ENCODE peak calls at places on chromosomes 1 and 21, in eight cellular contexts. One of them, this sample, is unnamed.

GRCh38 chr1:172678990-172679772 is 20.3 kb downstream of the FASLG start:
- DNase-seq in activated naive CD4-positive, alpha-beta T cell treated with anti-CD3 and anti-CD28 coated beads, Interleukin-2, amount 10 ng/mL, durations not matched to agents 7 days and 5 days: no peak
- DNase-seq in stimulated activated CD8-positive, alpha-beta memory T cell treated with anti-CD3 and anti-CD28 coated beads, Interleukin-12 subunit alpha, Interleukin-12 subunit beta, amount 100 ng/mL, for 4 hours: no peak
- DNase-seq in ELR: no peak
- DNase-seq in KBM-7: peak
- DNase-seq in C1 segment of cervical spinal cord: no peak
- DNase-seq in HEK293T: no peak
- DNase-seq in hypothalamus: no peak
- DNase-seq in this sample: no peak

GRCh38 chr1:90723561-90724108 is 6.5 kb upstream of the BARHL2 start:
- DNase-seq in activated naive CD4-positive, alpha-beta T cell treated with anti-CD3 and anti-CD28 coated beads, Interleukin-2, amount 10 ng/mL, durations not matched to agents 7 days and 5 days: no peak
- DNase-seq in stimulated activated CD8-positive, alpha-beta memory T cell treated with anti-CD3 and anti-CD28 coated beads, Interleukin-12 subunit alpha, Interleukin-12 subunit beta, amount 100 ng/mL, for 4 hours: no peak
- DNase-seq in ELR: no peak
- DNase-seq in KBM-7: no peak
- DNase-seq in C1 segment of cervical spinal cord: no peak
- DNase-seq in HEK293T: no peak
- DNase-seq in hypothalamus: no peak
- DNase-seq in this sample: no peak

GRCh38 chr1:227900571-227901051 is 47.1 kb downstream of the WNT9A start:
- DNase-seq in activated naive CD4-positive, alpha-beta T cell treated with anti-CD3 and anti-CD28 coated beads, Interleukin-2, amount 10 ng/mL, durations not matched to agents 7 days and 5 days: peak
- DNase-seq in stimulated activated CD8-positive, alpha-beta memory T cell treated with anti-CD3 and anti-CD28 coated beads, Interleukin-12 subunit alpha, Interleukin-12 subunit beta, amount 100 ng/mL, for 4 hours: no peak
- DNase-seq in ELR: no peak
- DNase-seq in KBM-7: no peak
- DNase-seq in C1 segment of cervical spinal cord: no peak
- DNase-seq in HEK293T: no peak
- DNase-seq in hypothalamus: no peak
- DNase-seq in this sample: no peak

GRCh38 chr1:43464840-43465693 is 11.3 kb upstream of the HYI start:
- DNase-seq in activated naive CD4-positive, alpha-beta T cell treated with anti-CD3 and anti-CD28 coated beads, Interleukin-2, amount 10 ng/mL, durations not matched to agents 7 days and 5 days: no peak
- DNase-seq in stimulated activated CD8-positive, alpha-beta memory T cell treated with anti-CD3 and anti-CD28 coated beads, Interleukin-12 subunit alpha, Interleukin-12 subunit beta, amount 100 ng/mL, for 4 hours: no peak
- DNase-seq in ELR: no peak
- DNase-seq in KBM-7: no peak
- DNase-seq in C1 segment of cervical spinal cord: no peak
- DNase-seq in HEK293T: no peak
- DNase-seq in hypothalamus: no peak
- DNase-seq in this sample: no peak

GRCh38 chr1:3772027-3772714 is 378 bp upstream of the SMIM1 start:
- DNase-seq in activated naive CD4-positive, alpha-beta T cell treated with anti-CD3 and anti-CD28 coated beads, Interleukin-2, amount 10 ng/mL, durations not matched to agents 7 days and 5 days: peak
- DNase-seq in stimulated activated CD8-positive, alpha-beta memory T cell treated with anti-CD3 and anti-CD28 coated beads, Interleukin-12 subunit alpha, Interleukin-12 subunit beta, amount 100 ng/mL, for 4 hours: peak
- DNase-seq in ELR: peak
- DNase-seq in KBM-7: peak
- DNase-seq in C1 segment of cervical spinal cord: peak
- DNase-seq in HEK293T: peak
- DNase-seq in hypothalamus: peak
- DNase-seq in this sample: no peak

GRCh38 chr1:67013573-67013972 is 40.4 kb downstream of the SLC35D1 start:
- DNase-seq in activated naive CD4-positive, alpha-beta T cell treated with anti-CD3 and anti-CD28 coated beads, Interleukin-2, amount 10 ng/mL, durations not matched to agents 7 days and 5 days: no peak
- DNase-seq in stimulated activated CD8-positive, alpha-beta memory T cell treated with anti-CD3 and anti-CD28 coated beads, Interleukin-12 subunit alpha, Interleukin-12 subunit beta, amount 100 ng/mL, for 4 hours: no peak
- DNase-seq in ELR: peak
- DNase-seq in KBM-7: no peak
- DNase-seq in C1 segment of cervical spinal cord: no peak
- DNase-seq in HEK293T: no peak
- DNase-seq in hypothalamus: no peak
- DNase-seq in this sample: no peak

GRCh38 chr1:228004887-228005462 is 1.8 kb upstream of the WNT3A start:
- DNase-seq in activated naive CD4-positive, alpha-beta T cell treated with anti-CD3 and anti-CD28 coated beads, Interleukin-2, amount 10 ng/mL, durations not matched to agents 7 days and 5 days: no peak
- DNase-seq in stimulated activated CD8-positive, alpha-beta memory T cell treated with anti-CD3 and anti-CD28 coated beads, Interleukin-12 subunit alpha, Interleukin-12 subunit beta, amount 100 ng/mL, for 4 hours: no peak
- DNase-seq in ELR: no peak
- DNase-seq in KBM-7: no peak
- DNase-seq in C1 segment of cervical spinal cord: no peak
- DNase-seq in HEK293T: peak
- DNase-seq in hypothalamus: no peak
- DNase-seq in this sample: no peak

GRCh38 chr1:162003061-162003824 is 20.4 kb downstream of the OLFML2B start:
- DNase-seq in activated naive CD4-positive, alpha-beta T cell treated with anti-CD3 and anti-CD28 coated beads, Interleukin-2, amount 10 ng/mL, durations not matched to agents 7 days and 5 days: no peak
- DNase-seq in stimulated activated CD8-positive, alpha-beta memory T cell treated with anti-CD3 and anti-CD28 coated beads, Interleukin-12 subunit alpha, Interleukin-12 subunit beta, amount 100 ng/mL, for 4 hours: no peak
- DNase-seq in ELR: peak
- DNase-seq in KBM-7: no peak
- DNase-seq in C1 segment of cervical spinal cord: no peak
- DNase-seq in HEK293T: no peak
- DNase-seq in hypothalamus: no peak
- DNase-seq in this sample: no peak

GRCh38 chr1:27513521-27513920 is 23.6 kb upstream of the WASF2 start:
- DNase-seq in activated naive CD4-positive, alpha-beta T cell treated with anti-CD3 and anti-CD28 coated beads, Interleukin-2, amount 10 ng/mL, durations not matched to agents 7 days and 5 days: no peak
- DNase-seq in stimulated activated CD8-positive, alpha-beta memory T cell treated with anti-CD3 and anti-CD28 coated beads, Interleukin-12 subunit alpha, Interleukin-12 subunit beta, amount 100 ng/mL, for 4 hours: no peak
- DNase-seq in ELR: no peak
- DNase-seq in KBM-7: no peak
- DNase-seq in C1 segment of cervical spinal cord: no peak
- DNase-seq in HEK293T: no peak
- DNase-seq in hypothalamus: no peak
- DNase-seq in this sample: no peak

GRCh38 chr1:210901981-210902770 is 231.8 kb downstream of the KCNH1 start:
- DNase-seq in activated naive CD4-positive, alpha-beta T cell treated with anti-CD3 and anti-CD28 coated beads, Interleukin-2, amount 10 ng/mL, durations not matched to agents 7 days and 5 days: no peak
- DNase-seq in stimulated activated CD8-positive, alpha-beta memory T cell treated with anti-CD3 and anti-CD28 coated beads, Interleukin-12 subunit alpha, Interleukin-12 subunit beta, amount 100 ng/mL, for 4 hours: no peak
- DNase-seq in ELR: no peak
- DNase-seq in KBM-7: no peak
- DNase-seq in C1 segment of cervical spinal cord: no peak
- DNase-seq in HEK293T: no peak
- DNase-seq in hypothalamus: no peak
- DNase-seq in this sample: no peak

GRCh38 chr1:7671676-7672075 is 99.4 kb upstream of the VAMP3 start:
- DNase-seq in activated naive CD4-positive, alpha-beta T cell treated with anti-CD3 and anti-CD28 coated beads, Interleukin-2, amount 10 ng/mL, durations not matched to agents 7 days and 5 days: no peak
- DNase-seq in stimulated activated CD8-positive, alpha-beta memory T cell treated with anti-CD3 and anti-CD28 coated beads, Interleukin-12 subunit alpha, Interleukin-12 subunit beta, amount 100 ng/mL, for 4 hours: no peak
- DNase-seq in ELR: no peak
- DNase-seq in KBM-7: no peak
- DNase-seq in C1 segment of cervical spinal cord: no peak
- DNase-seq in HEK293T: no peak
- DNase-seq in hypothalamus: no peak
- DNase-seq in this sample: no peak

GRCh38 chr1:59994302-59995198 is 68.0 kb upstream of the CYP2J2 start:
- DNase-seq in activated naive CD4-positive, alpha-beta T cell treated with anti-CD3 and anti-CD28 coated beads, Interleukin-2, amount 10 ng/mL, durations not matched to agents 7 days and 5 days: no peak
- DNase-seq in stimulated activated CD8-positive, alpha-beta memory T cell treated with anti-CD3 and anti-CD28 coated beads, Interleukin-12 subunit alpha, Interleukin-12 subunit beta, amount 100 ng/mL, for 4 hours: no peak
- DNase-seq in ELR: no peak
- DNase-seq in KBM-7: no peak
- DNase-seq in C1 segment of cervical spinal cord: peak
- DNase-seq in HEK293T: no peak
- DNase-seq in hypothalamus: no peak
- DNase-seq in this sample: no peak

GRCh38 chr1:32716312-32717126 is 13.9 kb upstream of the SYNC start:
- DNase-seq in activated naive CD4-positive, alpha-beta T cell treated with anti-CD3 and anti-CD28 coated beads, Interleukin-2, amount 10 ng/mL, durations not matched to agents 7 days and 5 days: peak
- DNase-seq in stimulated activated CD8-positive, alpha-beta memory T cell treated with anti-CD3 and anti-CD28 coated beads, Interleukin-12 subunit alpha, Interleukin-12 subunit beta, amount 100 ng/mL, for 4 hours: no peak
- DNase-seq in ELR: peak
- DNase-seq in KBM-7: peak
- DNase-seq in C1 segment of cervical spinal cord: no peak
- DNase-seq in HEK293T: peak
- DNase-seq in hypothalamus: no peak
- DNase-seq in this sample: no peak

GRCh38 chr1:153364766-153365678 is 7.4 kb downstream of the S100A9 start:
- DNase-seq in activated naive CD4-positive, alpha-beta T cell treated with anti-CD3 and anti-CD28 coated beads, Interleukin-2, amount 10 ng/mL, durations not matched to agents 7 days and 5 days: no peak
- DNase-seq in stimulated activated CD8-positive, alpha-beta memory T cell treated with anti-CD3 and anti-CD28 coated beads, Interleukin-12 subunit alpha, Interleukin-12 subunit beta, amount 100 ng/mL, for 4 hours: no peak
- DNase-seq in ELR: no peak
- DNase-seq in KBM-7: no peak
- DNase-seq in C1 segment of cervical spinal cord: no peak
- DNase-seq in HEK293T: no peak
- DNase-seq in hypothalamus: no peak
- DNase-seq in this sample: no peak

GRCh38 chr1:234139966-234140365 is 233.3 kb upstream of the COA6 start:
- DNase-seq in activated naive CD4-positive, alpha-beta T cell treated with anti-CD3 and anti-CD28 coated beads, Interleukin-2, amount 10 ng/mL, durations not matched to agents 7 days and 5 days: no peak
- DNase-seq in stimulated activated CD8-positive, alpha-beta memory T cell treated with anti-CD3 and anti-CD28 coated beads, Interleukin-12 subunit alpha, Interleukin-12 subunit beta, amount 100 ng/mL, for 4 hours: no peak
- DNase-seq in ELR: peak
- DNase-seq in KBM-7: no peak
- DNase-seq in C1 segment of cervical spinal cord: no peak
- DNase-seq in HEK293T: no peak
- DNase-seq in hypothalamus: no peak
- DNase-seq in this sample: no peak

GRCh38 chr1:180150982-180151381 is 3.7 kb upstream of the QSOX1 start:
- DNase-seq in activated naive CD4-positive, alpha-beta T cell treated with anti-CD3 and anti-CD28 coated beads, Interleukin-2, amount 10 ng/mL, durations not matched to agents 7 days and 5 days: no peak
- DNase-seq in stimulated activated CD8-positive, alpha-beta memory T cell treated with anti-CD3 and anti-CD28 coated beads, Interleukin-12 subunit alpha, Interleukin-12 subunit beta, amount 100 ng/mL, for 4 hours: no peak
- DNase-seq in ELR: peak
- DNase-seq in KBM-7: peak
- DNase-seq in C1 segment of cervical spinal cord: no peak
- DNase-seq in HEK293T: no peak
- DNase-seq in hypothalamus: no peak
- DNase-seq in this sample: no peak

GRCh38 chr1:180970333-180971079 is 52.2 kb downstream of the STX6 start:
- DNase-seq in activated naive CD4-positive, alpha-beta T cell treated with anti-CD3 and anti-CD28 coated beads, Interleukin-2, amount 10 ng/mL, durations not matched to agents 7 days and 5 days: no peak
- DNase-seq in stimulated activated CD8-positive, alpha-beta memory T cell treated with anti-CD3 and anti-CD28 coated beads, Interleukin-12 subunit alpha, Interleukin-12 subunit beta, amount 100 ng/mL, for 4 hours: no peak
- DNase-seq in ELR: no peak
- DNase-seq in KBM-7: no peak
- DNase-seq in C1 segment of cervical spinal cord: no peak
- DNase-seq in HEK293T: no peak
- DNase-seq in hypothalamus: no peak
- DNase-seq in this sample: no peak

GRCh38 chr1:245153645-245154428 is 948 bp upstream of the KIF26B start:
- DNase-seq in activated naive CD4-positive, alpha-beta T cell treated with anti-CD3 and anti-CD28 coated beads, Interleukin-2, amount 10 ng/mL, durations not matched to agents 7 days and 5 days: peak
- DNase-seq in stimulated activated CD8-positive, alpha-beta memory T cell treated with anti-CD3 and anti-CD28 coated beads, Interleukin-12 subunit alpha, Interleukin-12 subunit beta, amount 100 ng/mL, for 4 hours: no peak
- DNase-seq in ELR: peak
- DNase-seq in KBM-7: no peak
- DNase-seq in C1 segment of cervical spinal cord: no peak
- DNase-seq in HEK293T: no peak
- DNase-seq in hypothalamus: no peak
- DNase-seq in this sample: no peak

GRCh38 chr21:40146201-40146890 is 279.1 kb downstream of the PCP4 start:
- DNase-seq in activated naive CD4-positive, alpha-beta T cell treated with anti-CD3 and anti-CD28 coated beads, Interleukin-2, amount 10 ng/mL, durations not matched to agents 7 days and 5 days: no peak
- DNase-seq in stimulated activated CD8-positive, alpha-beta memory T cell treated with anti-CD3 and anti-CD28 coated beads, Interleukin-12 subunit alpha, Interleukin-12 subunit beta, amount 100 ng/mL, for 4 hours: no peak
- DNase-seq in ELR: no peak
- DNase-seq in KBM-7: no peak
- DNase-seq in C1 segment of cervical spinal cord: no peak
- DNase-seq in HEK293T: no peak
- DNase-seq in hypothalamus: no peak
- DNase-seq in this sample: no peak

GRCh38 chr1:247337961-247338360 is 6.3 kb upstream of the ZNF496 start:
- DNase-seq in activated naive CD4-positive, alpha-beta T cell treated with anti-CD3 and anti-CD28 coated beads, Interleukin-2, amount 10 ng/mL, durations not matched to agents 7 days and 5 days: no peak
- DNase-seq in stimulated activated CD8-positive, alpha-beta memory T cell treated with anti-CD3 and anti-CD28 coated beads, Interleukin-12 subunit alpha, Interleukin-12 subunit beta, amount 100 ng/mL, for 4 hours: no peak
- DNase-seq in ELR: no peak
- DNase-seq in KBM-7: no peak
- DNase-seq in C1 segment of cervical spinal cord: no peak
- DNase-seq in HEK293T: no peak
- DNase-seq in hypothalamus: no peak
- DNase-seq in this sample: no peak

GRCh38 chr1:234589854-234590620 is 19.9 kb downstream of the IRF2BP2 start:
- DNase-seq in activated naive CD4-positive, alpha-beta T cell treated with anti-CD3 and anti-CD28 coated beads, Interleukin-2, amount 10 ng/mL, durations not matched to agents 7 days and 5 days: no peak
- DNase-seq in stimulated activated CD8-positive, alpha-beta memory T cell treated with anti-CD3 and anti-CD28 coated beads, Interleukin-12 subunit alpha, Interleukin-12 subunit beta, amount 100 ng/mL, for 4 hours: no peak
- DNase-seq in ELR: peak
- DNase-seq in KBM-7: no peak
- DNase-seq in C1 segment of cervical spinal cord: peak
- DNase-seq in HEK293T: no peak
- DNase-seq in hypothalamus: no peak
- DNase-seq in this sample: no peak

GRCh38 chr1:240310226-240310925 is 218.7 kb downstream of the FMN2 start:
- DNase-seq in activated naive CD4-positive, alpha-beta T cell treated with anti-CD3 and anti-CD28 coated beads, Interleukin-2, amount 10 ng/mL, durations not matched to agents 7 days and 5 days: no peak
- DNase-seq in stimulated activated CD8-positive, alpha-beta memory T cell treated with anti-CD3 and anti-CD28 coated beads, Interleukin-12 subunit alpha, Interleukin-12 subunit beta, amount 100 ng/mL, for 4 hours: no peak
- DNase-seq in ELR: peak
- DNase-seq in KBM-7: no peak
- DNase-seq in C1 segment of cervical spinal cord: no peak
- DNase-seq in HEK293T: no peak
- DNase-seq in hypothalamus: no peak
- DNase-seq in this sample: no peak

GRCh38 chr1:117615474-117615873 is 9.6 kb downstream of the TENT5C start:
- DNase-seq in activated naive CD4-positive, alpha-beta T cell treated with anti-CD3 and anti-CD28 coated beads, Interleukin-2, amount 10 ng/mL, durations not matched to agents 7 days and 5 days: no peak
- DNase-seq in stimulated activated CD8-positive, alpha-beta memory T cell treated with anti-CD3 and anti-CD28 coated beads, Interleukin-12 subunit alpha, Interleukin-12 subunit beta, amount 100 ng/mL, for 4 hours: peak
- DNase-seq in ELR: no peak
- DNase-seq in KBM-7: peak
- DNase-seq in C1 segment of cervical spinal cord: no peak
- DNase-seq in HEK293T: no peak
- DNase-seq in hypothalamus: no peak
- DNase-seq in this sample: no peak

GRCh38 chr1:181057079-181057478 is 23.3 kb downstream of the MR1 start:
- DNase-seq in activated naive CD4-positive, alpha-beta T cell treated with anti-CD3 and anti-CD28 coated beads, Interleukin-2, amount 10 ng/mL, durations not matched to agents 7 days and 5 days: no peak
- DNase-seq in stimulated activated CD8-positive, alpha-beta memory T cell treated with anti-CD3 and anti-CD28 coated beads, Interleukin-12 subunit alpha, Interleukin-12 subunit beta, amount 100 ng/mL, for 4 hours: no peak
- DNase-seq in ELR: no peak
- DNase-seq in KBM-7: no peak
- DNase-seq in C1 segment of cervical spinal cord: no peak
- DNase-seq in HEK293T: no peak
- DNase-seq in hypothalamus: no peak
- DNase-seq in this sample: no peak

GRCh38 chr1:217260676-217261075 is 370.2 kb downstream of the GPATCH2 start:
- DNase-seq in activated naive CD4-positive, alpha-beta T cell treated with anti-CD3 and anti-CD28 coated beads, Interleukin-2, amount 10 ng/mL, durations not matched to agents 7 days and 5 days: no peak
- DNase-seq in stimulated activated CD8-positive, alpha-beta memory T cell treated with anti-CD3 and anti-CD28 coated beads, Interleukin-12 subunit alpha, Interleukin-12 subunit beta, amount 100 ng/mL, for 4 hours: no peak
- DNase-seq in ELR: no peak
- DNase-seq in KBM-7: no peak
- DNase-seq in C1 segment of cervical spinal cord: no peak
- DNase-seq in HEK293T: no peak
- DNase-seq in hypothalamus: no peak
- DNase-seq in this sample: no peak

GRCh38 chr21:38511198-38511597 is 12.9 kb upstream of the ERG start:
- DNase-seq in activated naive CD4-positive, alpha-beta T cell treated with anti-CD3 and anti-CD28 coated beads, Interleukin-2, amount 10 ng/mL, durations not matched to agents 7 days and 5 days: no peak
- DNase-seq in stimulated activated CD8-positive, alpha-beta memory T cell treated with anti-CD3 and anti-CD28 coated beads, Interleukin-12 subunit alpha, Interleukin-12 subunit beta, amount 100 ng/mL, for 4 hours: no peak
- DNase-seq in ELR: no peak
- DNase-seq in KBM-7: no peak
- DNase-seq in C1 segment of cervical spinal cord: no peak
- DNase-seq in HEK293T: no peak
- DNase-seq in hypothalamus: no peak
- DNase-seq in this sample: no peak

GRCh38 chr1:31701137-31701736 is 2.6 kb downstream of the COL16A1 start:
- DNase-seq in activated naive CD4-positive, alpha-beta T cell treated with anti-CD3 and anti-CD28 coated beads, Interleukin-2, amount 10 ng/mL, durations not matched to agents 7 days and 5 days: no peak
- DNase-seq in stimulated activated CD8-positive, alpha-beta memory T cell treated with anti-CD3 and anti-CD28 coated beads, Interleukin-12 subunit alpha, Interleukin-12 subunit beta, amount 100 ng/mL, for 4 hours: no peak
- DNase-seq in ELR: peak
- DNase-seq in KBM-7: peak
- DNase-seq in C1 segment of cervical spinal cord: peak
- DNase-seq in HEK293T: peak
- DNase-seq in hypothalamus: peak
- DNase-seq in this sample: peak

GRCh38 chr1:36134805-36135339 is 9.8 kb upstream of the COL8A2 start:
- DNase-seq in activated naive CD4-positive, alpha-beta T cell treated with anti-CD3 and anti-CD28 coated beads, Interleukin-2, amount 10 ng/mL, durations not matched to agents 7 days and 5 days: peak
- DNase-seq in stimulated activated CD8-positive, alpha-beta memory T cell treated with anti-CD3 and anti-CD28 coated beads, Interleukin-12 subunit alpha, Interleukin-12 subunit beta, amount 100 ng/mL, for 4 hours: no peak
- DNase-seq in ELR: peak
- DNase-seq in KBM-7: peak
- DNase-seq in C1 segment of cervical spinal cord: peak
- DNase-seq in HEK293T: peak
- DNase-seq in hypothalamus: peak
- DNase-seq in this sample: no peak

GRCh38 chr1:222171005-222171404 is 376.9 kb downstream of the HHIPL2 start:
- DNase-seq in activated naive CD4-positive, alpha-beta T cell treated with anti-CD3 and anti-CD28 coated beads, Interleukin-2, amount 10 ng/mL, durations not matched to agents 7 days and 5 days: no peak
- DNase-seq in stimulated activated CD8-positive, alpha-beta memory T cell treated with anti-CD3 and anti-CD28 coated beads, Interleukin-12 subunit alpha, Interleukin-12 subunit beta, amount 100 ng/mL, for 4 hours: no peak
- DNase-seq in ELR: peak
- DNase-seq in KBM-7: peak
- DNase-seq in C1 segment of cervical spinal cord: no peak
- DNase-seq in HEK293T: peak
- DNase-seq in hypothalamus: no peak
- DNase-seq in this sample: no peak

This sample was measured in hippocampal formation.